ENCODE peak calls at places on chromosomes 11 and 22, in ten cellular contexts. F is AG08395, N is astrocyte of the cerebellum, V is occipital lobe, H is K562, L is cardiac muscle cell, W is fibroblast of the conjunctiva, U is midbrain, Z is activated gamma-delta T cell, P is NCI-H1930. M is an unnamed sample.

GRCh38 chr22:19178065-19178658 is 374 bp downstream of the SLC25A1 start:
- DNase-seq in P (no peak), L (peak), W (no peak), U (peak), H (peak), N (no peak), V (no peak), F (peak), Z (peak), M (peak)

GRCh38 chr11:1203505-1204271 is 19.2 kb upstream of the MUC5B start:
- DNase-seq in Z (no peak), H (peak), F (no peak), N (no peak), P (no peak), W (no peak), V (no peak), U (no peak), L (no peak), M (no peak)

GRCh38 chr11:120424185-120424969 is 87.2 kb upstream of the GRIK4 start:
- DNase-seq in H (no peak), V (no peak), U (no peak), N (no peak), P (no peak), L (no peak), F (no peak), Z (no peak), W (no peak), M (peak)

GRCh38 chr11:112731538-112731937 is 229.7 kb upstream of the NCAM1 start:
- DNase-seq in N (no peak), U (no peak), W (no peak), P (no peak), H (no peak), F (no peak), V (no peak), L (no peak), Z (no peak), M (no peak)

GRCh38 chr11:82796970-82797594 is 63.4 kb upstream of the FAM181B start:
- DNase-seq in V (no peak), H (no peak), F (no peak), Z (no peak), N (no peak), U (peak), L (peak), P (no peak), W (no peak), M (no peak)

GRCh38 chr11:680970-681369 is 14.1 kb downstream of the DEAF1 start:
- DNase-seq in N (no peak), L (no peak), U (no peak), V (no peak), H (no peak), Z (no peak), P (no peak), W (no peak), F (no peak), M (no peak)

GRCh38 chr22:30197389-30197788 is 49.2 kb downstream of the LIF start:
- DNase-seq in W (no peak), Z (no peak), N (no peak), P (no peak), F (no peak), U (no peak), H (no peak), V (no peak), L (no peak), M (no peak)

GRCh38 chr11:74923125-74923524 is 25.8 kb downstream of the XRRA1 start:
- DNase-seq in V (no peak), N (no peak), L (no peak), U (no peak), W (no peak), F (peak), H (no peak), Z (no peak), P (no peak), M (no peak)

GRCh38 chr11:125227151-125227550 is 62.6 kb downstream of the PKNOX2 start:
- DNase-seq in W (no peak), F (no peak), V (no peak), Z (no peak), H (no peak), L (no peak), U (no peak), P (no peak), N (no peak), M (no peak)

GRCh38 chr11:44364596-44364995 is 54.7 kb upstream of the ALX4 start:
- DNase-seq in Z (no peak), V (no peak), U (no peak), P (no peak), N (no peak), F (no peak), H (no peak), L (no peak), W (no peak), M (no peak)

GRCh38 chr11:75768112-75768908 is at the start of gene DGAT2:
- DNase-seq in U (peak), F (peak), L (peak), P (peak), N (no peak), H (peak), W (peak), Z (peak), V (peak), M (peak)

GRCh38 chr22:46079093-46079860 is 71.0 kb upstream of the PPARA start:
- DNase-seq in L (no peak), Z (no peak), F (no peak), P (no peak), H (no peak), U (no peak), W (no peak), N (no peak), V (no peak), M (no peak)

GRCh38 chr11:37104380-37104779 is 506.3 kb upstream of the RAG2 start:
- DNase-seq in F (no peak), V (no peak), L (no peak), W (no peak), H (no peak), P (no peak), Z (no peak), N (no peak), U (no peak), M (no peak)

GRCh38 chr11:68441466-68442230 is 18.9 kb upstream of the PPP6R3 start:
- DNase-seq in N (no peak), W (peak), F (no peak), U (no peak), L (no peak), H (no peak), P (peak), Z (no peak), V (no peak), M (no peak)

GRCh38 chr22:21984793-21985192 is 2.2 kb upstream of the TOP3B start:
- DNase-seq in H (peak), U (no peak), F (no peak), W (no peak), L (peak), V (no peak), P (peak), N (no peak), Z (no peak), M (peak)

GRCh38 chr22:23804781-23805291 is 18.1 kb downstream of the SMARCB1 start:
- DNase-seq in Z (no peak), P (no peak), N (no peak), U (peak), V (no peak), W (no peak), F (no peak), H (no peak), L (no peak), M (no peak)

GRCh38 chr11:17513853-17514252 is 30.4 kb downstream of the USH1C start:
- DNase-seq in L (no peak), H (no peak), N (no peak), V (no peak), W (no peak), Z (no peak), U (no peak), P (no peak), F (no peak), M (no peak)

GRCh38 chr22:32777997-32778396 is 23.5 kb upstream of the TIMP3 start:
- DNase-seq in L (no peak), P (no peak), V (no peak), U (no peak), W (no peak), N (no peak), H (no peak), F (no peak), Z (no peak), M (no peak)

GRCh38 chr11:71172680-71173079 is 79.7 kb downstream of the SHANK2 start:
- DNase-seq in F (no peak), W (no peak), L (no peak), N (no peak), Z (no peak), V (no peak), U (no peak), P (no peak), H (no peak), M (no peak)

GRCh38 chr11:30735946-30736345 is 149.8 kb upstream of the MPPED2 start:
- DNase-seq in F (no peak), U (no peak), N (no peak), W (no peak), Z (no peak), H (no peak), L (no peak), P (no peak), V (no peak), M (no peak)

GRCh38 chr11:44733877-44734276 is 7.1 kb downstream of the TSPAN18 start:
- DNase-seq in F (no peak), L (peak), U (no peak), V (no peak), W (no peak), P (no peak), Z (no peak), N (no peak), H (no peak), M (peak)

GRCh38 chr11:74168838-74169237 is 2.0 kb downstream of the C2CD3 start:
- DNase-seq in F (no peak), N (no peak), Z (no peak), W (no peak), H (no peak), L (no peak), U (no peak), P (no peak), V (no peak), M (no peak)

GRCh38 chr11:115916596-115916995 is 412.4 kb upstream of the CADM1 start:
- DNase-seq in V (no peak), H (no peak), F (no peak), U (no peak), W (no peak), Z (no peak), N (no peak), L (no peak), P (no peak), M (no peak)

GRCh38 chr11:43573233-43573632 is 107.3 kb upstream of the HSD17B12 start:
- DNase-seq in L (peak), V (no peak), N (no peak), H (peak), P (peak), W (no peak), Z (no peak), F (no peak), U (no peak), M (peak)

GRCh38 chr22:30485362-30485988 is 13.7 kb upstream of the SEC14L3 start:
- DNase-seq in H (peak), N (peak), L (peak), V (peak), P (peak), F (peak), U (peak), Z (peak), W (peak), M (peak)

GRCh38 chr22:48905206-48905975 is 922.3 kb downstream of the BRD1 start:
- DNase-seq in V (no peak), W (no peak), F (no peak), U (no peak), H (no peak), P (no peak), N (no peak), Z (no peak), L (no peak), M (no peak)

GRCh38 chr11:5364214-5364613 is 12.9 kb downstream of the OR51B6 start:
- DNase-seq in P (no peak), V (no peak), L (no peak), Z (no peak), F (peak), W (peak), U (no peak), N (peak), H (no peak), M (no peak)

GRCh38 chr11:122642472-122642922 is 13.0 kb upstream of the UBASH3B start:
- DNase-seq in Z (no peak), L (peak), N (no peak), W (no peak), P (no peak), V (no peak), H (no peak), U (no peak), F (peak), M (no peak)

M was measured in OCI-M1.